ENCODE peak calls at places on chromosomes 11 and 22, in six cellular contexts. S, D, K, H, I and W are unnamed samples.

GRCh38 chr11:72584933-72585597 is 89.2 kb downstream of the PDE2A start:
- DNase-seq in S (no peak), D (no peak), K (no peak), H (no peak), I (no peak), W (no peak)

GRCh38 chr22:40792451-40792850 is 26.7 kb downstream of the SLC25A17 start:
- DNase-seq in S (no peak), D (no peak), K (no peak), H (no peak), I (no peak), W (no peak)

GRCh38 chr11:15412054-15412453 is 297.3 kb downstream of the INSC start:
- DNase-seq in S (no peak), D (no peak), K (no peak), H (no peak), I (no peak), W (no peak)

GRCh38 chr11:8289426-8290047 is 25.9 kb upstream of the LMO1 start:
- DNase-seq in S (no peak), D (no peak), K (no peak), H (no peak), I (no peak), W (no peak)

GRCh38 chr22:40363059-40363458 is 7.3 kb upstream of the SGSM3 start:
- DNase-seq in S (no peak), D (no peak), K (no peak), H (no peak), I (no peak), W (no peak)

GRCh38 chr22:37018815-37019308 is 385 bp downstream of the TST start:
- DNase-seq in S (no peak), D (no peak), K (no peak), H (no peak), I (peak; percentile 41), W (no peak)

GRCh38 chr11:63536669-63537292 is at the start of gene PLAAT4:
- DNase-seq in S (peak; percentile 72), D (peak; percentile 58), K (no peak), H (peak; percentile 63), I (no peak), W (no peak)

GRCh38 chr11:19432370-19433163 is 191.8 kb upstream of the E2F8 start:
- DNase-seq in S (peak; percentile 93), D (no peak), K (no peak), H (peak; percentile 27), I (no peak), W (no peak)